ENCODE peak calls at places on chromosome 14, in nine cellular contexts. One of them, this sample, is unnamed.
A peak's percentile ranks its signal among the peaks of the same experiment; 100 is the strongest.

GRCh38 chr14:55609681-55610080 is 29.7 kb downstream of the KTN1 start:
- DNase-seq in WTC11: no peak
- DNase-seq in OCI-LY7: no peak
- DNase-seq in ovary: no peak
- DNase-seq in HCT116: no peak
- DNase-seq in choroid plexus epithelial cell: peak; percentile 58
- DNase-seq in HFF-Myc: no peak
- DNase-seq in AG10803: peak; percentile 63
- DNase-seq in WERI-Rb-1: no peak
- DNase-seq in this sample: no peak

GRCh38 chr14:28785096-28785952 is 18.7 kb downstream of the FOXG1 start:
- DNase-seq in WERI-Rb-1: peak; percentile 89
- DNase-seq in choroid plexus epithelial cell: no peak
- DNase-seq in OCI-LY7: no peak
- DNase-seq in HCT116: no peak
- DNase-seq in AG10803: peak; percentile 12
- DNase-seq in HFF-Myc: no peak
- DNase-seq in ovary: no peak
- DNase-seq in WTC11: peak; percentile 68
- DNase-seq in this sample: no peak

GRCh38 chr14:103109789-103110415 is 13.4 kb upstream of the TNFAIP2 start:
- DNase-seq in WTC11: no peak
- DNase-seq in WERI-Rb-1: peak; percentile 37
- DNase-seq in choroid plexus epithelial cell: peak; percentile 71
- DNase-seq in OCI-LY7: no peak
- DNase-seq in HFF-Myc: peak; percentile 29
- DNase-seq in HCT116: peak; percentile 50
- DNase-seq in AG10803: peak; percentile 76
- DNase-seq in ovary: peak; percentile 53
- DNase-seq in this sample: no peak

GRCh38 chr14:98926151-98926550 is 345.8 kb downstream of the BCL11B start:
- DNase-seq in ovary: no peak
- DNase-seq in WTC11: no peak
- DNase-seq in OCI-LY7: peak; percentile 27
- DNase-seq in choroid plexus epithelial cell: no peak
- DNase-seq in AG10803: no peak
- DNase-seq in WERI-Rb-1: no peak
- DNase-seq in HCT116: no peak
- DNase-seq in HFF-Myc: no peak
- DNase-seq in this sample: no peak

GRCh38 chr14:61620130-61620946 is 75.0 kb upstream of the HIF1A start:
- DNase-seq in AG10803: peak; percentile 98
- DNase-seq in choroid plexus epithelial cell: peak; percentile 97
- DNase-seq in HCT116: no peak
- DNase-seq in WTC11: no peak
- DNase-seq in WERI-Rb-1: no peak
- DNase-seq in OCI-LY7: no peak
- DNase-seq in HFF-Myc: peak; percentile 59
- DNase-seq in ovary: peak; percentile 53
- DNase-seq in this sample: no peak

GRCh38 chr14:68364823-68365222 is 428.0 kb downstream of the ZFP36L1 start:
- DNase-seq in WTC11: peak; percentile 18
- DNase-seq in HFF-Myc: no peak
- DNase-seq in choroid plexus epithelial cell: peak; percentile 25
- DNase-seq in WERI-Rb-1: no peak
- DNase-seq in HCT116: no peak
- DNase-seq in AG10803: no peak
- DNase-seq in ovary: no peak
- DNase-seq in OCI-LY7: no peak
- DNase-seq in this sample: peak; percentile 42

GRCh38 chr14:58297412-58297761 is 968 bp upstream of the ARID4A start:
- DNase-seq in WERI-Rb-1: no peak
- DNase-seq in choroid plexus epithelial cell: peak; percentile 72
- DNase-seq in ovary: no peak
- DNase-seq in HFF-Myc: no peak
- DNase-seq in HCT116: no peak
- DNase-seq in OCI-LY7: no peak
- DNase-seq in WTC11: no peak
- DNase-seq in AG10803: peak; percentile 65
- DNase-seq in this sample: no peak

GRCh38 chr14:103847954-103848719 is 762 bp upstream of the PPP1R13B start:
- DNase-seq in HFF-Myc: no peak
- DNase-seq in choroid plexus epithelial cell: peak; percentile 53
- DNase-seq in WERI-Rb-1: peak; percentile 60
- DNase-seq in WTC11: peak; percentile 54
- DNase-seq in OCI-LY7: no peak
- DNase-seq in HCT116: no peak
- DNase-seq in AG10803: no peak
- DNase-seq in ovary: peak; percentile 73
- DNase-seq in this sample: peak; percentile 15

GRCh38 chr14:51006781-51007211 is 62.5 kb upstream of the PYGL start:
- DNase-seq in HCT116: no peak
- DNase-seq in WERI-Rb-1: peak; percentile 87
- DNase-seq in OCI-LY7: no peak
- DNase-seq in ovary: no peak
- DNase-seq in AG10803: peak; percentile 90
- DNase-seq in choroid plexus epithelial cell: no peak
- DNase-seq in HFF-Myc: peak; percentile 19
- DNase-seq in WTC11: no peak
- DNase-seq in this sample: no peak

GRCh38 chr14:92540472-92541048 is 27.0 kb downstream of the RIN3 start:
- DNase-seq in WTC11: no peak
- DNase-seq in ovary: peak; percentile 95
- DNase-seq in HFF-Myc: peak; percentile 96
- DNase-seq in WERI-Rb-1: no peak
- DNase-seq in choroid plexus epithelial cell: peak; percentile 99
- DNase-seq in HCT116: peak; percentile 59
- DNase-seq in OCI-LY7: no peak
- DNase-seq in AG10803: peak; percentile 100
- DNase-seq in this sample: peak; percentile 83

DNA sequence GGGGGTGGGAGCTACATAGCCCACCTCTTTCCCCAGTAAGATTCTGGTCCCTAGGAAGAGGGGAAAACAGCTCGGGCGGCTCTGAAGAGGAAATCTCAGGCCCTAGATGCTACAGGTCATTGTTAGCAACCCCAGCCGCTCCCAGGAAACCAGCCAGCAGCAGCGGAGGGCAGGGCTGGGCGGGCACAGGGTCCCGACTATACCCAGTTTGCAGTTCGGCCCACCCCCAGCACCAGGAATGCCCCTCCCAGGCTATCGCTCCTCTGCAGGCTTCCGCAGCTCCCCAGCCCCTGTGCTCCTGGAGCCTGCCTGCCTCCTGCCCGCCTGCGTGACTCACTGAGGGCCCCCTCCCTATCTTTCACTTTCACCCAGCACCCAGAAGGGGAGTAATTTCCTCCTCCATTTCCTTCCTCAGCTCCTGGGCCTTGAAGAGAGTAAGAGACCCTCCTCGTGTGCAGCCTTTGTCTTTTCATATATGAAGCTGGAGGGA is 27.2 kb upstream of the PNMA1 start:
- DNase-seq in OCI-LY7: peak; percentile 54
- DNase-seq in choroid plexus epithelial cell: peak; percentile 70
- DNase-seq in HCT116: no peak
- DNase-seq in WTC11: peak; percentile 69
- DNase-seq in WERI-Rb-1: no peak
- DNase-seq in ovary: peak; percentile 76
- DNase-seq in AG10803: no peak
- DNase-seq in HFF-Myc: no peak
- DNase-seq in this sample: peak; percentile 83
- TF ChIP-seq CTCF in OCI-LY7: no peak
- TF ChIP-seq CTCF in choroid plexus epithelial cell: peak; percentile 31
- TF ChIP-seq CTCF in HCT116: no peak
- TF ChIP-seq CTCF in WTC11: no peak
- TF ChIP-seq CTCF in WERI-Rb-1: no peak
- TF ChIP-seq CTCF in ovary: no peak
- TF ChIP-seq CTCF in AG10803: no peak
- TF ChIP-seq CTCF in HFF-Myc: no peak
- TF ChIP-seq CTCF in this sample: no peak

GRCh38 chr14:93654599-93654998 is 133.7 kb downstream of the PRIMA1 start:
- DNase-seq in ovary: no peak
- DNase-seq in WERI-Rb-1: no peak
- DNase-seq in AG10803: no peak
- DNase-seq in OCI-LY7: no peak
- DNase-seq in HFF-Myc: no peak
- DNase-seq in WTC11: no peak
- DNase-seq in choroid plexus epithelial cell: no peak
- DNase-seq in HCT116: no peak
- DNase-seq in this sample: no peak

GRCh38 chr14:93657875-93658274 is 130.4 kb downstream of the PRIMA1 start:
- DNase-seq in HCT116: no peak
- DNase-seq in AG10803: no peak
- DNase-seq in ovary: no peak
- DNase-seq in OCI-LY7: no peak
- DNase-seq in choroid plexus epithelial cell: no peak
- DNase-seq in HFF-Myc: no peak
- DNase-seq in WERI-Rb-1: no peak
- DNase-seq in WTC11: no peak
- DNase-seq in this sample: no peak

DNA sequence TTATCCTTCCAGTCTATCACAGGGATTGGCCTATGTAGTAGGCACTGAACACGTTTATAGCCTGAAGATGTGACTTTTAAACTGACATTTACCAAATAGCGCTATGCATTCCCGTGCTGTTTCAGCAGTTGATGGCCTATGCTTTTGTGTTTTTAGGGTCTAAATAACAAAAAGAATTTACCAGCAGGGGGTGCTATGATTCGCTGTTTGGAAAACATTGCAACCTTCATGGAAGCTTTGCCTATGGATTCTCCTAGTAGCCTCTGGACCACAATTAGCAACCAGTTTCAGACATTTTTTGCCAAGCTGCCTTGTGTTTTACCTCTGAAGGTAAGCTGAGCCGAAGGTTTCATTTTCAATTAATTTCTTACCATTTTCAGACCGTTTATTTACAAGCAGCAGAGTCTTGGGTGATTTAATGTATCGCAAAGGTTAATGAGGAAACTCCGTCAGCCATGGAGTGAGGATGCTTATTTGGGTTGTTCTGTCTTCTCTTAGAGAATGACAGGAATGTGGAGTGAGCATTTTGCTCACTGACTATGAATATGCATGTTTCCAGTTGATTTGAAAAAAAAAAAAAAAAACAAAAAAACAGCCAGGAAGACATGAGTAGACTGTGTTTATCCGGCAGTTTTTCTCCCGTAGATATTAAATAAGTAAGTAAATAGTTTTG is 133.1 kb downstream of the PRIMA1 start:
- DNase-seq in HFF-Myc: peak; percentile 4
- DNase-seq in HCT116: peak; percentile 48
- DNase-seq in choroid plexus epithelial cell: peak; percentile 63
- DNase-seq in OCI-LY7: peak; percentile 57
- DNase-seq in WTC11: peak; percentile 17
- DNase-seq in WERI-Rb-1: peak; percentile 30
- DNase-seq in AG10803: peak; percentile 43
- DNase-seq in ovary: peak; percentile 20
- DNase-seq in this sample: peak; percentile 31
- TF ChIP-seq CTCF in HFF-Myc: peak; percentile 43
- TF ChIP-seq CTCF in HCT116: peak; percentile 53
- TF ChIP-seq CTCF in choroid plexus epithelial cell: peak; percentile 58
- TF ChIP-seq CTCF in OCI-LY7: peak; percentile 83
- TF ChIP-seq CTCF in WTC11: peak; percentile 51
- TF ChIP-seq CTCF in WERI-Rb-1: peak; percentile 55
- TF ChIP-seq CTCF in AG10803: peak; percentile 60
- TF ChIP-seq CTCF in ovary: peak; percentile 44
- TF ChIP-seq CTCF in this sample: peak; percentile 21

GRCh38 chr14:94005324-94005723 is 8.2 kb downstream of the CCDC197 start:
- DNase-seq in OCI-LY7: peak; percentile 51
- DNase-seq in WTC11: peak; percentile 30
- DNase-seq in AG10803: no peak
- DNase-seq in HCT116: no peak
- DNase-seq in choroid plexus epithelial cell: peak; percentile 27
- DNase-seq in WERI-Rb-1: no peak
- DNase-seq in HFF-Myc: no peak
- DNase-seq in ovary: no peak
- DNase-seq in this sample: no peak
- TF ChIP-seq CTCF in OCI-LY7: peak; percentile 82
- TF ChIP-seq CTCF in WTC11: peak; percentile 42
- TF ChIP-seq CTCF in AG10803: peak; percentile 50
- TF ChIP-seq CTCF in HCT116: peak; percentile 62
- TF ChIP-seq CTCF in choroid plexus epithelial cell: peak; percentile 62
- TF ChIP-seq CTCF in WERI-Rb-1: peak; percentile 43
- TF ChIP-seq CTCF in HFF-Myc: peak; percentile 48
- TF ChIP-seq CTCF in ovary: no peak
- TF ChIP-seq CTCF in this sample: peak; percentile 34

GRCh38 chr14:22845821-22846625 is 9.6 kb downstream of the MMP14 start:
- DNase-seq in HCT116: no peak
- DNase-seq in WERI-Rb-1: no peak
- DNase-seq in WTC11: no peak
- DNase-seq in choroid plexus epithelial cell: no peak
- DNase-seq in ovary: no peak
- DNase-seq in OCI-LY7: no peak
- DNase-seq in AG10803: no peak
- DNase-seq in HFF-Myc: no peak
- DNase-seq in this sample: no peak

GRCh38 chr14:22846811-22847307 is 10.5 kb downstream of the MMP14 start:
- DNase-seq in AG10803: no peak
- DNase-seq in WERI-Rb-1: no peak
- DNase-seq in ovary: no peak
- DNase-seq in HFF-Myc: no peak
- DNase-seq in choroid plexus epithelial cell: no peak
- DNase-seq in WTC11: no peak
- DNase-seq in HCT116: no peak
- DNase-seq in OCI-LY7: no peak
- DNase-seq in this sample: no peak

GRCh38 chr14:22849212-22849819 is 12.9 kb downstream of the MMP14 start:
- DNase-seq in ovary: peak; percentile 81
- DNase-seq in WTC11: no peak
- DNase-seq in HFF-Myc: no peak
- DNase-seq in AG10803: peak; percentile 70
- DNase-seq in choroid plexus epithelial cell: peak; percentile 92
- DNase-seq in OCI-LY7: no peak
- DNase-seq in HCT116: no peak
- DNase-seq in WERI-Rb-1: no peak
- DNase-seq in this sample: no peak

GRCh38 chr14:22848391-22849164 is 12.2 kb downstream of the MMP14 start:
- DNase-seq in WTC11: no peak
- DNase-seq in WERI-Rb-1: no peak
- DNase-seq in HFF-Myc: peak; percentile 88
- DNase-seq in AG10803: peak; percentile 92
- DNase-seq in choroid plexus epithelial cell: peak; percentile 95
- DNase-seq in OCI-LY7: no peak
- DNase-seq in HCT116: no peak
- DNase-seq in ovary: peak; percentile 88
- DNase-seq in this sample: no peak

GRCh38 chr14:22847661-22848341 is 11.4 kb downstream of the MMP14 start:
- DNase-seq in AG10803: peak; percentile 66
- DNase-seq in HFF-Myc: no peak
- DNase-seq in OCI-LY7: no peak
- DNase-seq in WERI-Rb-1: no peak
- DNase-seq in ovary: peak; percentile 33
- DNase-seq in HCT116: no peak
- DNase-seq in choroid plexus epithelial cell: peak; percentile 76
- DNase-seq in WTC11: no peak
- DNase-seq in this sample: no peak
- TF ChIP-seq CTCF in AG10803: no peak
- TF ChIP-seq CTCF in HFF-Myc: no peak
- TF ChIP-seq CTCF in OCI-LY7: peak; percentile 59
- TF ChIP-seq CTCF in WERI-Rb-1: peak; percentile 13
- TF ChIP-seq CTCF in ovary: no peak
- TF ChIP-seq CTCF in HCT116: no peak
- TF ChIP-seq CTCF in choroid plexus epithelial cell: peak; percentile 14
- TF ChIP-seq CTCF in WTC11: no peak
- TF ChIP-seq CTCF in this sample: no peak

GRCh38 chr14:23555882-23556699 is at the start of gene THTPA:
- DNase-seq in WERI-Rb-1: peak; percentile 95
- DNase-seq in choroid plexus epithelial cell: peak; percentile 90
- DNase-seq in WTC11: peak; percentile 98
- DNase-seq in ovary: peak; percentile 92
- DNase-seq in HFF-Myc: peak; percentile 62
- DNase-seq in HCT116: peak; percentile 81
- DNase-seq in OCI-LY7: peak; percentile 93
- DNase-seq in AG10803: peak; percentile 84
- DNase-seq in this sample: peak; percentile 89
- TF ChIP-seq CTCF in WERI-Rb-1: no peak
- TF ChIP-seq CTCF in choroid plexus epithelial cell: no peak
- TF ChIP-seq CTCF in WTC11: no peak
- TF ChIP-seq CTCF in ovary: no peak
- TF ChIP-seq CTCF in HFF-Myc: no peak
- TF ChIP-seq CTCF in HCT116: no peak
- TF ChIP-seq CTCF in OCI-LY7: no peak
- TF ChIP-seq CTCF in AG10803: no peak
- TF ChIP-seq CTCF in this sample: no peak